ENCODE peak calls at places on chromosomes 2 and 18, in nine cellular contexts. One of them, this sample, is unnamed.

GRCh38 chr18:3529597-3529996 is 79.6 kb downstream of the TGIF1 start:
- DNase-seq in AG04449: no peak
- DNase-seq in stimulated activated CD4-positive, alpha-beta T cell treated with anti-CD3 and anti-CD28 coated beads, Interleukin-15, amount 100 ng/mL, for 24 hours: no peak
- DNase-seq in aorta: no peak
- DNase-seq in BE2C: no peak
- DNase-seq in hypothalamus: no peak
- DNase-seq in iPS DF 19.7: no peak
- DNase-seq in Right ventricle myocardium superior: no peak
- DNase-seq in NCI-H460: no peak
- DNase-seq in this sample: no peak

GRCh38 chr18:48922801-48923730 is 27.7 kb downstream of the SMAD7 start:
- DNase-seq in AG04449: peak
- DNase-seq in stimulated activated CD4-positive, alpha-beta T cell treated with anti-CD3 and anti-CD28 coated beads, Interleukin-15, amount 100 ng/mL, for 24 hours: peak
- DNase-seq in aorta: peak
- DNase-seq in BE2C: no peak
- DNase-seq in hypothalamus: no peak
- DNase-seq in iPS DF 19.7: no peak
- DNase-seq in Right ventricle myocardium superior: peak
- DNase-seq in NCI-H460: no peak
- DNase-seq in this sample: no peak

GRCh38 chr2:150866431-150866830 is 379.0 kb upstream of the RND3 start:
- DNase-seq in AG04449: no peak
- DNase-seq in stimulated activated CD4-positive, alpha-beta T cell treated with anti-CD3 and anti-CD28 coated beads, Interleukin-15, amount 100 ng/mL, for 24 hours: no peak
- DNase-seq in aorta: no peak
- DNase-seq in BE2C: no peak
- DNase-seq in hypothalamus: no peak
- DNase-seq in iPS DF 19.7: no peak
- DNase-seq in Right ventricle myocardium superior: no peak
- DNase-seq in NCI-H460: no peak
- DNase-seq in this sample: no peak

GRCh38 chr2:188787002-188787660 is 187.0 kb upstream of the COL3A1 start:
- DNase-seq in AG04449: peak
- DNase-seq in stimulated activated CD4-positive, alpha-beta T cell treated with anti-CD3 and anti-CD28 coated beads, Interleukin-15, amount 100 ng/mL, for 24 hours: no peak
- DNase-seq in aorta: no peak
- DNase-seq in BE2C: no peak
- DNase-seq in hypothalamus: no peak
- DNase-seq in iPS DF 19.7: no peak
- DNase-seq in Right ventricle myocardium superior: no peak
- DNase-seq in NCI-H460: peak
- DNase-seq in this sample: no peak

GRCh38 chr18:1463981-1464380 is 559.3 kb downstream of the ADCYAP1 start:
- DNase-seq in AG04449: no peak
- DNase-seq in stimulated activated CD4-positive, alpha-beta T cell treated with anti-CD3 and anti-CD28 coated beads, Interleukin-15, amount 100 ng/mL, for 24 hours: no peak
- DNase-seq in aorta: no peak
- DNase-seq in BE2C: no peak
- DNase-seq in hypothalamus: no peak
- DNase-seq in iPS DF 19.7: no peak
- DNase-seq in Right ventricle myocardium superior: no peak
- DNase-seq in NCI-H460: no peak
- DNase-seq in this sample: no peak

GRCh38 chr18:963276-963675 is 58.6 kb downstream of the ADCYAP1 start:
- DNase-seq in AG04449: no peak
- DNase-seq in stimulated activated CD4-positive, alpha-beta T cell treated with anti-CD3 and anti-CD28 coated beads, Interleukin-15, amount 100 ng/mL, for 24 hours: no peak
- DNase-seq in aorta: no peak
- DNase-seq in BE2C: peak
- DNase-seq in hypothalamus: no peak
- DNase-seq in iPS DF 19.7: no peak
- DNase-seq in Right ventricle myocardium superior: no peak
- DNase-seq in NCI-H460: no peak
- DNase-seq in this sample: no peak

GRCh38 chr2:128642801-128643200 is 324.1 kb upstream of the HS6ST1 start:
- DNase-seq in AG04449: no peak
- DNase-seq in stimulated activated CD4-positive, alpha-beta T cell treated with anti-CD3 and anti-CD28 coated beads, Interleukin-15, amount 100 ng/mL, for 24 hours: no peak
- DNase-seq in aorta: no peak
- DNase-seq in BE2C: no peak
- DNase-seq in hypothalamus: no peak
- DNase-seq in iPS DF 19.7: no peak
- DNase-seq in Right ventricle myocardium superior: no peak
- DNase-seq in NCI-H460: no peak
- DNase-seq in this sample: no peak

GRCh38 chr2:160596431-160596830 is 102.8 kb upstream of the RBMS1 start:
- DNase-seq in AG04449: no peak
- DNase-seq in stimulated activated CD4-positive, alpha-beta T cell treated with anti-CD3 and anti-CD28 coated beads, Interleukin-15, amount 100 ng/mL, for 24 hours: no peak
- DNase-seq in aorta: no peak
- DNase-seq in BE2C: no peak
- DNase-seq in hypothalamus: no peak
- DNase-seq in iPS DF 19.7: no peak
- DNase-seq in Right ventricle myocardium superior: no peak
- DNase-seq in NCI-H460: no peak
- DNase-seq in this sample: no peak

GRCh38 chr2:219765236-219765635 is 137.8 kb downstream of the SLC4A3 start:
- DNase-seq in AG04449: no peak
- DNase-seq in stimulated activated CD4-positive, alpha-beta T cell treated with anti-CD3 and anti-CD28 coated beads, Interleukin-15, amount 100 ng/mL, for 24 hours: no peak
- DNase-seq in aorta: no peak
- DNase-seq in BE2C: no peak
- DNase-seq in hypothalamus: no peak
- DNase-seq in iPS DF 19.7: no peak
- DNase-seq in Right ventricle myocardium superior: no peak
- DNase-seq in NCI-H460: no peak
- DNase-seq in this sample: no peak

GRCh38 chr2:192886636-192887035 is 691.9 kb upstream of the TMEFF2 start:
- DNase-seq in AG04449: no peak
- DNase-seq in stimulated activated CD4-positive, alpha-beta T cell treated with anti-CD3 and anti-CD28 coated beads, Interleukin-15, amount 100 ng/mL, for 24 hours: no peak
- DNase-seq in aorta: no peak
- DNase-seq in BE2C: no peak
- DNase-seq in hypothalamus: no peak
- DNase-seq in iPS DF 19.7: no peak
- DNase-seq in Right ventricle myocardium superior: no peak
- DNase-seq in NCI-H460: no peak
- DNase-seq in this sample: no peak

GRCh38 chr2:10911291-10912075 is at the start of gene KCNF1:
- DNase-seq in AG04449: no peak
- DNase-seq in stimulated activated CD4-positive, alpha-beta T cell treated with anti-CD3 and anti-CD28 coated beads, Interleukin-15, amount 100 ng/mL, for 24 hours: peak
- DNase-seq in aorta: no peak
- DNase-seq in BE2C: peak
- DNase-seq in hypothalamus: no peak
- DNase-seq in iPS DF 19.7: no peak
- DNase-seq in Right ventricle myocardium superior: no peak
- DNase-seq in NCI-H460: peak
- DNase-seq in this sample: no peak

GRCh38 chr18:34696681-34697080 is 13.4 kb upstream of the DTNA start:
- DNase-seq in AG04449: no peak
- DNase-seq in stimulated activated CD4-positive, alpha-beta T cell treated with anti-CD3 and anti-CD28 coated beads, Interleukin-15, amount 100 ng/mL, for 24 hours: no peak
- DNase-seq in aorta: no peak
- DNase-seq in BE2C: no peak
- DNase-seq in hypothalamus: no peak
- DNase-seq in iPS DF 19.7: no peak
- DNase-seq in Right ventricle myocardium superior: no peak
- DNase-seq in NCI-H460: no peak
- DNase-seq in this sample: no peak

GRCh38 chr18:38369772-38370690 is 804.4 kb upstream of the CELF4 start:
- DNase-seq in AG04449: no peak
- DNase-seq in stimulated activated CD4-positive, alpha-beta T cell treated with anti-CD3 and anti-CD28 coated beads, Interleukin-15, amount 100 ng/mL, for 24 hours: no peak
- DNase-seq in aorta: no peak
- DNase-seq in BE2C: no peak
- DNase-seq in hypothalamus: no peak
- DNase-seq in iPS DF 19.7: no peak
- DNase-seq in Right ventricle myocardium superior: no peak
- DNase-seq in NCI-H460: no peak
- DNase-seq in this sample: no peak

GRCh38 chr2:154709215-154709614 is 10.7 kb downstream of the KCNJ3 start:
- DNase-seq in AG04449: no peak
- DNase-seq in stimulated activated CD4-positive, alpha-beta T cell treated with anti-CD3 and anti-CD28 coated beads, Interleukin-15, amount 100 ng/mL, for 24 hours: no peak
- DNase-seq in aorta: no peak
- DNase-seq in BE2C: no peak
- DNase-seq in hypothalamus: no peak
- DNase-seq in iPS DF 19.7: no peak
- DNase-seq in Right ventricle myocardium superior: no peak
- DNase-seq in NCI-H460: no peak
- DNase-seq in this sample: no peak

GRCh38 chr2:217314021-217314460 is 454.2 kb upstream of the TNP1 start:
- DNase-seq in AG04449: no peak
- DNase-seq in stimulated activated CD4-positive, alpha-beta T cell treated with anti-CD3 and anti-CD28 coated beads, Interleukin-15, amount 100 ng/mL, for 24 hours: no peak
- DNase-seq in aorta: no peak
- DNase-seq in BE2C: no peak
- DNase-seq in hypothalamus: no peak
- DNase-seq in iPS DF 19.7: no peak
- DNase-seq in Right ventricle myocardium superior: no peak
- DNase-seq in NCI-H460: no peak
- DNase-seq in this sample: no peak

GRCh38 chr2:146239392-146240135 is 1605.3 kb upstream of the ACVR2A start:
- DNase-seq in AG04449: peak
- DNase-seq in stimulated activated CD4-positive, alpha-beta T cell treated with anti-CD3 and anti-CD28 coated beads, Interleukin-15, amount 100 ng/mL, for 24 hours: no peak
- DNase-seq in aorta: no peak
- DNase-seq in BE2C: no peak
- DNase-seq in hypothalamus: no peak
- DNase-seq in iPS DF 19.7: no peak
- DNase-seq in Right ventricle myocardium superior: no peak
- DNase-seq in NCI-H460: no peak
- DNase-seq in this sample: no peak

GRCh38 chr18:45571161-45571560 is 44.1 kb upstream of the SLC14A2 start:
- DNase-seq in AG04449: no peak
- DNase-seq in stimulated activated CD4-positive, alpha-beta T cell treated with anti-CD3 and anti-CD28 coated beads, Interleukin-15, amount 100 ng/mL, for 24 hours: no peak
- DNase-seq in aorta: no peak
- DNase-seq in BE2C: no peak
- DNase-seq in hypothalamus: no peak
- DNase-seq in iPS DF 19.7: no peak
- DNase-seq in Right ventricle myocardium superior: no peak
- DNase-seq in NCI-H460: no peak
- DNase-seq in this sample: no peak